ENCODE peak calls at places on chromosomes 1 and 21, in six cellular contexts. P is upper lobe of right lung; L is GM04504; M is Jurkat, Clone E6-1; U is GM13977; Y is stimulated activated effector memory CD8-positive, alpha-beta T cell treated with anti-CD3 and anti-CD28 coated beads, Interleukin-12 subunit alpha, Interleukin-12 subunit beta, amount 100 ng/mL, for 72 hours. D is an unnamed sample.

GRCh38 chr1:234988536-234988935 is 140.1 kb downstream of the TOMM20 start:
- DNase-seq in P (no peak), L (no peak), M (no peak), U (no peak), Y (no peak), D (no peak)

GRCh38 chr1:229266269-229266668 is 4.6 kb upstream of the RAB4A start:
- DNase-seq in P (no peak), L (no peak), M (no peak), U (no peak), Y (no peak), D (no peak)

GRCh38 chr1:76125441-76126215 is 51.1 kb downstream of the ST6GALNAC3 start:
- DNase-seq in P (no peak), L (no peak), M (no peak), U (no peak), Y (no peak), D (no peak)

GRCh38 chr1:33637846-33638440 is 165.5 kb downstream of the ZSCAN20 start:
- DNase-seq in P (no peak), L (no peak), M (no peak), U (no peak), Y (no peak), D (no peak)

GRCh38 chr21:46118305-46118870 is 20.5 kb downstream of the COL6A2 start:
- DNase-seq in P (peak; percentile 52), L (no peak), M (no peak), U (no peak), Y (no peak), D (no peak)

GRCh38 chr1:184563308-184563707 is 176.5 kb downstream of the C1orf21 start:
- DNase-seq in P (no peak), L (peak; percentile 18), M (no peak), U (no peak), Y (no peak), D (peak; percentile 55)

GRCh38 chr1:114607223-114607622 is 25.8 kb upstream of the BCAS2 start:
- DNase-seq in P (no peak), L (no peak), M (no peak), U (no peak), Y (no peak), D (no peak)

GRCh38 chr1:109691762-109692161 is 4.1 kb downstream of the GSTM1 start:
- DNase-seq in P (no peak), L (no peak), M (no peak), U (no peak), Y (no peak), D (no peak)

GRCh38 chr21:30839304-30839703 is 9.7 kb upstream of the KRTAP7-1 start:
- DNase-seq in P (no peak), L (no peak), M (peak; percentile 28), U (peak; percentile 12), Y (no peak), D (peak; percentile 81)

GRCh38 chr1:225747566-225747965 is 30.1 kb upstream of the SRP9 start:
- DNase-seq in P (no peak), L (no peak), M (no peak), U (no peak), Y (no peak), D (no peak)

GRCh38 chr1:23452011-23452411 is 27.5 kb upstream of the TCEA3 start:
- DNase-seq in P (peak; percentile 93), L (peak; percentile 27), M (peak; percentile 85), U (no peak), Y (no peak), D (peak; percentile 84)

GRCh38 chr1:56106551-56107277 is 472.6 kb downstream of the PLPP3 start:
- DNase-seq in P (no peak), L (no peak), M (peak; percentile 80), U (no peak), Y (no peak), D (no peak)

GRCh38 chr1:103194060-103194459 is 85.7 kb upstream of the COL11A1 start:
- DNase-seq in P (no peak), L (no peak), M (no peak), U (no peak), Y (no peak), D (no peak)

D was measured in DMS53.